ENCODE peak calls at places on chromosomes 12 and 14, in seven cellular contexts. Y is stomach, E is BJ, Z is tibial nerve, X is PC-3, S is AG09309, M is suprapubic skin. H is an unnamed sample.

GRCh38 chr12:127125607-127126259 is 1141.2 kb upstream of the TMEM132C start:
- DNase-seq in Y (no peak), E (peak), Z (no peak), X (peak), S (peak), M (no peak), H (no peak)

GRCh38 chr12:56126732-56127239 is 1.3 kb upstream of the ESYT1 start:
- DNase-seq in Y (no peak), E (no peak), Z (no peak), X (no peak), S (no peak), M (no peak), H (no peak)

GRCh38 chr14:50357753-50358380 is 38.8 kb downstream of the CDKL1 start:
- DNase-seq in Y (no peak), E (no peak), Z (no peak), X (no peak), S (no peak), M (no peak), H (no peak)

GRCh38 chr14:71498151-71498734 is 434.0 kb upstream of the RGS6 start:
- DNase-seq in Y (no peak), E (peak), Z (no peak), X (no peak), S (peak), M (no peak), H (no peak)

GRCh38 chr14:54173782-54174181 is 217.2 kb upstream of the BMP4 start:
- DNase-seq in Y (no peak), E (peak), Z (no peak), X (peak), S (no peak), M (no peak), H (no peak)

GRCh38 chr14:59037086-59037485 is 151.4 kb upstream of the DAAM1 start:
- DNase-seq in Y (no peak), E (no peak), Z (no peak), X (peak), S (no peak), M (no peak), H (no peak)

GRCh38 chr12:108896817-108897216 is 16.9 kb downstream of the DAO start:
- DNase-seq in Y (no peak), E (no peak), Z (no peak), X (no peak), S (no peak), M (no peak), H (no peak)

GRCh38 chr12:86122846-86123468 is 133.2 kb downstream of the MGAT4C start:
- DNase-seq in Y (no peak), E (no peak), Z (no peak), X (peak), S (no peak), M (no peak), H (no peak)

GRCh38 chr12:1933342-1933992 is 15.0 kb upstream of the CACNA2D4 start:
- DNase-seq in Y (peak), E (no peak), Z (no peak), X (no peak), S (no peak), M (peak), H (no peak)

GRCh38 chr12:95200128-95200973 is 16.9 kb downstream of the FGD6 start:
- DNase-seq in Y (no peak), E (no peak), Z (no peak), X (no peak), S (no peak), M (no peak), H (no peak)

GRCh38 chr14:33287204-33287603 is 348.5 kb downstream of the NPAS3 start:
- DNase-seq in Y (no peak), E (no peak), Z (no peak), X (peak), S (no peak), M (no peak), H (no peak)

GRCh38 chr14:70318635-70319013 is 40.9 kb downstream of the COX16 start:
- DNase-seq in Y (no peak), E (no peak), Z (no peak), X (no peak), S (no peak), M (no peak), H (no peak)

GRCh38 chr12:69501154-69501895 is 31.1 kb downstream of the FRS2 start:
- DNase-seq in Y (no peak), E (no peak), Z (no peak), X (peak), S (no peak), M (no peak), H (no peak)

GRCh38 chr12:46664771-46665287 is 161.0 kb downstream of the SLC38A4 start:
- DNase-seq in Y (no peak), E (peak), Z (no peak), X (peak), S (peak), M (no peak), H (no peak)

GRCh38 chr12:130288201-130288600 is 49.5 kb upstream of the PIWIL1 start:
- DNase-seq in Y (no peak), E (no peak), Z (no peak), X (no peak), S (no peak), M (no peak), H (no peak)

GRCh38 chr12:18556081-18556645 is 181.6 kb downstream of the PLCZ1 start:
- DNase-seq in Y (no peak), E (no peak), Z (no peak), X (no peak), S (no peak), M (no peak), H (no peak)

GRCh38 chr12:104137175-104137901 is 672 bp downstream of the NFYB start:
- DNase-seq in Y (peak), E (no peak), Z (no peak), X (peak), S (no peak), M (peak), H (no peak)

DNA sequence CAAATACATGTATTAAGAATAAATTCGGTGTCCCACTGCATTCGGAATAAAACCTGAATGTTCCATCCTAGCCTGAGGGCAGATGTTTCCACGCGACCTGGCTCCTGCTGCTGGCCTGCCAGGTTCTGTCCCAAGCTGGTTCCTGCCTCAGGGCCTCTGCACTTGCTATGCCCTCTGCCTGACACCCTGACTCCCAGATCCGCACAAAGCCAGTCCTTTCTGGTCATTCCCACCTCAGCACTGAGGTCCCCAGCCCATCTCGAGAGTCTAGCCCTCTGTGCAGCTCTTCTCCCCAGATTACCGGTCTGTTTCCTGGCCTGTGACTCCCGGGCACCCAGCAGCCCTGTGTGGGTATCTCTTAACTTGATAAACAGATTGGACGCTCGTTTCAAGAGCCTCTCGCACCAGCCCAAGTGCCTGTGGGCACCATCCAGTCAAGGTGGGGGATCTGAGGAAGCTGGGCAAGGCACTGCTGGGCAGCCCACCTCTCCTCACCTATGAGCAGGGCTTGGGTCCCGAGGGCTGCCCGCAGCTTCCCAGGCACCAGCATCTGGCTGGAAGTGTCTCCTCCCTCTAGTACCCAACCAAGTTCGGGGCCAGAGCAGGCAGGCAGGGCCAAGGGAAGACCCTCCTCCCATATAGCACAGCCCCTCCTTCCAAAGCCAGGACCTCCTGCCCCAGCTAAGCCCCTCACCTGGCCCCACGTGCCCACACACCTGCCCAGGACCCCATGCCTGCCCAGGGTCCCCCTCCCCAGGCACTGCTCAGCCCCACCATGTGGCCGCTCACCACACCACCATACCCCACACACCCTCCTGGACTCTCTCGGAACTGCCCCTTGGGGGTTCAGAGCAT is 132.2 kb downstream of the NCOR2 start:
- DNase-seq in Y (no peak), E (no peak), Z (no peak), X (no peak), S (no peak), M (no peak), H (no peak)
- TF ChIP-seq CTCF in Y (no peak), E (no peak), Z (no peak), X (no peak), S (no peak), M (no peak), H (no peak)

DNA sequence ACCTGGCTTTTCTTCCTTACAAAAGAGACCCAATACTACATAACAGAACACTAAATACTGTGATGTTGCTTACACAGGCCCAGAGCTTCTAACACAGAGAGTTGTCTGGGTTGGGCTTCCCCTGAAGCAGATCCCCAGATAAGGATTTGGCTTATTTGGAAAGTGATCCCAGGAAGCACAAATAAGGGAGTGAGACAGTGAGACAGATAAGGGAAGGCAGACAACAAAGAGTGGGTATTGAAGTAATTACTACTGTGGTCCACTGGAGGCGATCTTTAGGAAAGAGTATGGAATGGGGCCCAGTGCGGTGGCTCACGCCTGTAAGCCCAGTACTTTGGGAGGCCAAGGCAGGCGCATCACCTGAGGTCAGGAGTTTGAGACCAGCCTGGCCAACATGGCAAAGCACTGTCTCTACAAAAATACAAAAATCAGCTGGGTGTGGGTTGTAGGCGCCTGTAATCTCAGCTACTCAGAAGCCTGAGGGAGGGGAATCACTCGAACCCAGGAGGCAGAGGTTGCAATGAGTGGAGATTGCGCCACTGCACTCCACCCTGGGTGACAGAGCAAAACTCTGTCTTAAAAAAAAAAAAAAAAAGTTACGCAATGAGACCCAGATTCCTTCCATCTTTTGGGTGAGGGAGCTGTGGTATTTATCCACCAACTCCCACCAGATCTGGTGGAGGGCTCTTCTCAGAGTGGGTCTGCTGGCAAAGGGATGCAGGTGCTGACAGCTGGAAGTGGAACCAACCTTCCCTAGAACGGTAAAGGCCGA is 10.2 kb upstream of the C12orf43 start:
- DNase-seq in Y (no peak), E (no peak), Z (no peak), X (no peak), S (no peak), M (no peak), H (no peak)
- TF ChIP-seq CTCF in Y (no peak), E (peak), Z (no peak), X (no peak), S (peak), M (no peak), H (no peak)

DNA sequence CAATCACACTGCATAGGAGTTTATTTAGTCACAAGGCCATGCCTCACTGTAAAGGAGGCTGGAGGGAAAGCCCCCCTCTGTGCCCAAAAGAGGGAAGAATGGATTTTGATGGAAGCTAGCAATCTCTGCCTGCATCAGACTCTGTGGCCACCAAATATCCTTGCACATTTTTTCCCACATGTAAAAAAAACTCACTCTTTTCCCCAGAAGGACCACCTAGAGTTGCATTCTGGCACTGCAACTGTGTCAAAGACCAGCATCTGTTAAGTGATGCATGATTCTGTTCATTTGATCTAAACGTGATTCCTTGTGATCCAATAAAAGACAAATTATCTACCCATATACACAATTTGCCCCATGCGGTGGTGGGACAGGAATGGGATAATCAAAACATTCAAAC is 8.0 kb downstream of the RHOJ start:
- DNase-seq in Y (no peak), E (no peak), Z (no peak), X (no peak), S (no peak), M (no peak), H (no peak)
- TF ChIP-seq CTCF in Y (no peak), E (no peak), Z (no peak), X (no peak), S (no peak), M (no peak), H (no peak)

DNA sequence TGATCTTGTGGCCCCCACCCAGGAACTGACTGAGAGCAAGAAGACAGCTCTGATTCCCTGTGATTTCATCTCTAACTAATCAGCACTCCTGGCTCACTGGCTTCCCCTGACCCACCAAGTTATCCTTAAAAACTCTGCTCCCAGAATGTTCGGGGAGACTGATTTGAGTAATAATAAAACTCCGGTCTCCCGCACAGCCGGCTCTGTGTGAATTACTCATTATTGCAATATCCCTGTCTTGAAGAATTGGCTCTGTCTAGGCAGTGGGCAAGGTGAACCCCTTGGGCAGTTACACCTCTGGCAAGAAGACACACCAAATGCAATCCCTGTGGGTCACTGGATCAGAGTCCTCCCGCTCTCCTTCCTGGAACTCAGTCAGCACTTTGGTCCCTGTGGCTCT is 21.3 kb downstream of the SLC7A7 start:
- DNase-seq in Y (no peak), E (no peak), Z (no peak), X (no peak), S (no peak), M (no peak), H (no peak)
- TF ChIP-seq CTCF in Y (no peak), E (no peak), Z (no peak), X (no peak), S (no peak), M (no peak), H (no peak)

DNA sequence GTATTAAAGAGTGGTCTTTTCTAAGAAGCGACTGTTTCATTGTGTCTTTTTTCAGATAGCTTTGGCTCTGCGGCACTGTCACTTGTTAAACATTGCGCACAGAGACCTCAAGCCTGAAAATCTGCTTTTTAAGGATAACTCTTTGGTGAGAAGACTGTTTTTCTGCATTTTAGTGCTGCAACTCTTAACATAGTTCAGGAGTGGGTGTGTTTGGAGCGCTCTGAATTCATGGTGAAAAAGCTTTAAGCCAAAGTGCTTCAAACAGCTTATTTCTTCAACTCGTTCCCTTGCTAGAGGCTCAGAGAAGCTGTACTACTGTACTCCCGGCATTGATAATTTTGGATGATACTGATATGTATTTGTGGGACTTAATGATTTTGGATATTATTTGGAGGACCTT is 28.2 kb downstream of the MAPKAPK5 start:
- DNase-seq in Y (no peak), E (no peak), Z (no peak), X (no peak), S (no peak), M (no peak), H (no peak)
- TF ChIP-seq CTCF in Y (no peak), E (no peak), Z (no peak), X (no peak), S (no peak), M (no peak), H (no peak)

GRCh38 chr14:103315368-103315911 is 18.6 kb upstream of the EIF5 start:
- DNase-seq in Y (no peak), E (no peak), Z (no peak), X (no peak), S (no peak), M (no peak), H (no peak)
- TF ChIP-seq CTCF in Y (no peak), E (no peak), Z (no peak), X (no peak), S (no peak), M (no peak), H (no peak)

H was measured in esophagus squamous epithelium.